ENCODE peak calls at places on chromosomes 13 and 19, in six cellular contexts. Z, O, S, I, Q and V are unnamed samples.

GRCh38 chr19:7595466-7596133 is at the start of gene CAMSAP3:
- DNase-seq in S (no peak), O (no peak), Q (peak), Z (no peak), I (no peak), V (no peak)

GRCh38 chr13:27636624-27637288 is 15.1 kb downstream of the POLR1D start:
- DNase-seq in O (no peak), I (no peak), Q (no peak), S (peak), Z (no peak), V (no peak)

GRCh38 chr13:29369060-29369743 is 226.3 kb downstream of the SLC7A1 start:
- DNase-seq in S (peak), Z (no peak), Q (peak), I (no peak), O (peak), V (no peak)

GRCh38 chr13:66313408-66313807 is 916.7 kb downstream of the PCDH9 start:
- DNase-seq in S (peak), O (peak), Z (no peak), I (no peak), Q (no peak), V (no peak)

GRCh38 chr19:20278342-20278741 is 111.3 kb downstream of the ZNF486 start:
- DNase-seq in O (no peak), I (no peak), Q (no peak), S (no peak), Z (no peak), V (no peak)

GRCh38 chr13:47858678-47859050 is 142.4 kb downstream of the SUCLA2 start:
- DNase-seq in I (no peak), O (peak), Z (no peak), S (peak), Q (peak), V (no peak)

GRCh38 chr19:33459691-33460090 is 61.9 kb downstream of the PEPD start:
- DNase-seq in I (no peak), Q (no peak), O (no peak), Z (no peak), S (no peak), V (peak)

GRCh38 chr19:5062195-5062594 is 93.3 kb downstream of the KDM4B start:
- DNase-seq in S (no peak), O (no peak), Q (no peak), I (no peak), Z (no peak), V (no peak)

GRCh38 chr19:37304190-37304883 is 66.6 kb upstream of the ZNF527 start:
- DNase-seq in O (no peak), Z (no peak), I (peak), Q (no peak), S (peak), V (no peak)

GRCh38 chr13:41562083-41562482 is 104.7 kb downstream of the RGCC start:
- DNase-seq in O (peak), I (peak), Z (peak), S (peak), Q (peak), V (no peak)

GRCh38 chr19:47619763-47620162 is 10.8 kb downstream of the BICRA start:
- DNase-seq in I (no peak), Q (no peak), Z (no peak), S (no peak), O (no peak), V (no peak)

GRCh38 chr13:29991343-29991742 is 140.9 kb upstream of the UBL3 start:
- DNase-seq in Q (peak), O (peak), I (no peak), S (peak), Z (no peak), V (no peak)

GRCh38 chr13:74067818-74068217 is 66.4 kb downstream of the KLF12 start:
- DNase-seq in S (no peak), O (no peak), I (no peak), Q (no peak), Z (no peak), V (no peak)

GRCh38 chr13:113367020-113367560 is 3.2 kb upstream of the GRTP1 start:
- DNase-seq in Z (no peak), O (no peak), Q (no peak), S (no peak), I (no peak), V (no peak)

GRCh38 chr13:38872693-38873092 is 117.9 kb downstream of the STOML3 start:
- DNase-seq in Q (no peak), S (peak), O (peak), I (peak), Z (peak), V (no peak)

GRCh38 chr13:94664889-94665288 is 47.5 kb downstream of the SOX21 start:
- DNase-seq in Z (no peak), S (no peak), Q (no peak), O (no peak), I (no peak), V (no peak)

GRCh38 chr19:17948474-17948966 is 15.7 kb downstream of the CCDC124 start:
- DNase-seq in Z (no peak), S (no peak), I (no peak), Q (no peak), O (no peak), V (no peak)

GRCh38 chr13:40355126-40355719 is 311.2 kb downstream of the FOXO1 start:
- DNase-seq in O (no peak), Q (no peak), Z (no peak), S (no peak), I (no peak), V (no peak)

GRCh38 chr13:99981115-99982020 is at the start of gene ZIC2:
- DNase-seq in S (no peak), Q (no peak), O (no peak), Z (no peak), I (no peak), V (no peak)

GRCh38 chr19:58570770-58571574 is 2.2 kb downstream of the MZF1 start:
- DNase-seq in S (no peak), Z (peak), Q (no peak), O (no peak), I (no peak), V (peak)

GRCh38 chr19:17751103-17751911 is at the start of gene FCHO1:
- DNase-seq in Z (peak), S (no peak), Q (no peak), I (peak), O (no peak), V (no peak)

GRCh38 chr13:61045197-61045596 is 370.5 kb downstream of the PCDH20 start:
- DNase-seq in S (no peak), I (no peak), O (no peak), Q (no peak), Z (no peak), V (no peak)

GRCh38 chr19:49560358-49560900 is 19.9 kb downstream of the NOSIP start:
- DNase-seq in Z (no peak), Q (no peak), O (no peak), I (no peak), S (no peak), V (no peak)

GRCh38 chr19:51111606-51112005 is 3.4 kb upstream of the CTU1 start:
- DNase-seq in Q (no peak), S (no peak), O (peak), I (no peak), Z (no peak), V (no peak)

GRCh38 chr19:28468701-28469459 is 744.1 kb downstream of the UQCRFS1 start:
- DNase-seq in S (no peak), Z (peak), O (peak), Q (no peak), I (no peak), V (no peak)

GRCh38 chr13:32116210-32116609 is 84.6 kb downstream of the FRY start:
- DNase-seq in I (no peak), S (no peak), O (peak), Q (no peak), Z (no peak), V (no peak)

GRCh38 chr13:39415403-39415802 is 187.6 kb downstream of the LHFPL6 start:
- DNase-seq in O (peak), Q (peak), I (peak), S (peak), Z (no peak), V (no peak)

GRCh38 chr19:8396563-8397203 is 6.5 kb downstream of the RAB11B start:
- DNase-seq in Z (peak), Q (peak), I (peak), S (peak), O (peak), V (no peak)

GRCh38 chr19:44810555-44811447 is 1.9 kb downstream of the BCAM start:
- DNase-seq in O (no peak), I (no peak), S (no peak), Q (no peak), Z (no peak), V (no peak)

GRCh38 chr13:85277753-85278152 is 521.5 kb downstream of the SLITRK6 start:
- DNase-seq in O (peak), S (no peak), Z (no peak), I (no peak), Q (no peak), V (no peak)

DNA sequence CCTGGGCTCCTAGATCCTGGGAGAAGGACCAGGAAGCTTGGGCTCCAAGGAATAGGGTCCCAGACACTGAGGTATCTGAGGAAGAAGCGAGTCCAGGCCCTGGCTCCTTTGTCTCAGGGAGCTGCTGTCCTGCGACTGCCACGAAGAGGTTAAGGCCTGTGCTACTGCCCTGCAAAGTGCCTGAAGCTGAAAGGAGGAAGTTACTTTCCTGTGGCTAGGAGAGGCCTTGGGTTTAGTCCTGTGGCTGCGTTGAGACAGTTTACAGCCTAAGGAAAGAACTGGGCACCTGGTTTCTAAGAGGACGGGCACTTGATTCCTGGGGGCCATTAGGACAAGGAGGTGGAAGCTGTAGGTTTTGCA is 2.8 kb downstream of the MYADM start:
- DNase-seq in O (no peak), I (no peak), Z (peak), S (no peak), Q (no peak), V (no peak)
- H3K4me3 ChIP-seq in O (peak), I (peak), Z (peak), S (no peak), Q (peak), V (peak)

DNA sequence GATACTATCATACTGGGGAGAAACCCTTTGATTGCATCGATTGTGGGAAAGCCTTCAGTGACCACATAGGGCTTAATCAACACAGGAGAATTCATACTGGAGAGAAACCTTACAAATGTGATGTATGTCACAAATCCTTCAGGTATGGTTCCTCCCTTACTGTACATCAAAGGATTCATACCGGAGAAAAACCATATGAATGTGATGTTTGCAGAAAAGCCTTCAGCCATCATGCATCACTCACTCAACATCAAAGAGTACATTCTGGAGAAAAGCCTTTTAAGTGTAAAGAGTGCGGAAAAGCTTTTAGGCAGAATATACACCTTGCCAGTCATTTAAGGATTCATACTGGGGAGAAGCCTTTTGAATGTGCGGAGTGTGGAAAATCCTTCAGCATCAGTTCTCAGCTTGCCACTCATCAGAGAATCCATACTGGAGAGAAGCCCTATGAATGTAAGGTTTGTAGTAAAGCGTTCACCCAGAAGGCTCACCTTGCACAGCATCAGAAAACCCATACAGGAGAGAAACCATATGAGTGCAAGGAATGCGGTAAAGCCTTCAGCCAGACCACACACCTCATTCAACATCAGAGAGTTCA is 12.9 kb upstream of the ZNF470 start:
- DNase-seq in S (peak), Z (no peak), O (no peak), I (no peak), Q (no peak), V (no peak)
- H3K4me3 ChIP-seq in S (no peak), Z (no peak), O (no peak), I (no peak), Q (no peak), V (no peak)

DNA sequence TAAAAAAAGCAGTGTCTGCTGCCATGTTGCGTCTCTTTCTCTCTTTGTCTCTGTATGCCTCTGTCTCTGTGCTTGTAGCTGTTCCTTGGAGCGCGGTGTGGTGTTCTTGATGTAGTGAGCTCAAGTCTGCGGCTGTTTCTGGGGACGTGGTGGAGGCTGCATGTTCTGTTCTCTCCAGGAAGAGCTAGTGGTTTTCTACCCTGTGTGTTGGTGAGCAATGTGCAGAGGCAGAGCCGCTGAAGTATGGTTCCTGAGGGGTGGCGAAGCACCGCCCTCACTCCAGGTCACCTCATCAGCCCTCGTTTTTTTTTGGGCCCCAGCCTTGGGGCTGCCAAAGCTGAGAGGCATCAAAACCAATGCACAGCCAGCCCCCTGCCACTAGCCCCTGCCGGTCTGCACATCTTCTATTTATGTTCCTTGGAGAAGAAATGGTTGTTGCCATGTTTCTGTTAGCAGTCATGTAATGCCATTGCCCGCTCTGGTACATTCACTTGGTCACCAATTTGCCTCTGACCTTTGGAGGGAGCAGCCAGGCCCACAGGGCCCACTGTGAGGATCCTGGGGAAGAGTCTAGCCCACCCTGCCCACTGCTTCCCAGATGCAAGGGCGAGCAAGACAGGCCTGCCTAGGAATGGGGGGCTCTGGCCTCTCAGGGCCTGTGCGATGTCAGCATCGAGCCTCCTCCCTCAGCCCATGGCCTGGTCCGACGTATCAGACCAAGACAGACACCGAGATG is 7.2 kb downstream of the HNRNPL start:
- DNase-seq in Z (no peak), S (no peak), Q (no peak), I (no peak), O (no peak), V (no peak)
- H3K4me3 ChIP-seq in Z (no peak), S (no peak), Q (no peak), I (no peak), O (no peak), V (no peak)

GRCh38 chr13:70864731-70865130 is 756.5 kb upstream of the KLHL1 start:
- DNase-seq in Z (no peak), O (no peak), I (no peak), S (no peak), Q (no peak), V (no peak)
- H3K4me3 ChIP-seq in Z (no peak), O (no peak), I (no peak), S (no peak), Q (no peak), V (no peak)

DNA sequence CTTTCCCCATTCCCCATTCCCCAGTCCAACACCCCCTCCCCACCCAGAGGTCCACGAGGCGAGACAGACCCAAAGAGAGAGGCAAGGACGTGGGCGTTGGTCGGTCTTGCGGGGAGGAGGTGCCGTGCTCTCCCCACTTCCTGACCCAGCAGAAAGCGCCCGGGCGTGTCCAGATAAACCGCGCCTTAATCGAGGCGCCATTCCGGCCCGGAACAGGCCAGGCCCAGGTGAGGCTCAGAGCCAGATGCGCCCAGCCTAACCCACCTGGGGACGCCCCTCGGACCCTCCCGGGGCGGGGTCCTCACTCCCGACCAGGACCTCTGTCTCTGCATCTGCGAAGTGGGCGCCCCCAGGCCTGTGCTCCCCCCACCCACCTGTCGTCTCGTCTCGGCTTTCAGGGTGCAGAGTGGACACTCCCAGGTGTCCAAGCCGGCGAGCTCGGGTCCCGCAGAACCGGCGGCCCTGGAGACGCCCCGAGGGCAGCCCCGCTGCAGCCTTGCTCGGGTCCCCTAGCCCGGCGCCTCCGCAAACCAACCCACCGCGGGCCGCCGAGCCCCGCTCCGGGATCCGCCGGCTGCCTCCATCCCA is 5.1 kb upstream of the ONECUT3 start:
- DNase-seq in I (no peak), Z (no peak), O (no peak), Q (no peak), S (no peak), V (no peak)
- H3K4me3 ChIP-seq in I (no peak), Z (no peak), O (no peak), Q (peak), S (no peak), V (peak)

DNA sequence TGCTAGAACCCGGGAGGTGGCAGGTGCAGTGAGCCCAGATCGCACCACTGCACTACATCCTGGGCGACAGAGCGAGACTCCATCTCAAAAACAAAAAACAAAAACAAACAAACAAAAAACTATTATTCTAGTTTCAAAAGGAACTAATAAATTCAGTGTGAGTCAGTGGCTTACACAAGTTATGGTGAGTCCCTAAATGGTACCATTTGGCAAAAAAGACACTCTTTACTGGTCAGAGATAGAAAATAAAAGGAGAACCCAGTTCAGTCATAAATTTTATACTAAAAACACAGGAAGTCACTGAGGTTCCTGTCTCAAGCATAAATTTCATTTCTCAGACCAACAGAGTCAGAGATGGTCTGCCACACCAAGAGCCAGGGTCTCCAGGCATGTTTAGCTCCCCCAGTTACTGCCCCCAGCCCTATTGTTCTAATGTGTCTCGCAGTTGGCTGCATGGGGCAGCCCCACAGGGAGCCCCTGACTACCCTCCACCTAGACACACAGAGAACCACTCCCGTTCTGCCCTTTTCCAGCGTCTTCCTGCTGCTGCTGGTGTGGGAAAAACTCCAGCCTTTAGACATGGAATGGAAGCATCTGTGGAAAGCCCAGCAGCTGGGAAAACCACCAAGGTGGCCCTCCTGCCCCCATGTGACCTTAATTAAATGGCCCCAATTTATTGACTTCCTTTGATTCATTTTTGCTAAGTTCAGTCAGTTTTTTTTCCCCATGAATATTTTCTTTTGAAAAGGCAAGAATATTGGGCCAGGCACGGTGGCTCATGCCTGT is 12.2 kb downstream of the THSD1 start:
- DNase-seq in S (no peak), Z (no peak), I (no peak), Q (no peak), O (no peak), V (no peak)
- H3K4me3 ChIP-seq in S (no peak), Z (no peak), I (peak), Q (no peak), O (no peak), V (no peak)